ENCODE peak calls at places on chromosomes 13 and 19, in nine cellular contexts. U, Y, P, V, T, Z, C, L and I are unnamed samples. For H3K27me3, the result is how much of the 10 kb centered on the place peaks cover.

GRCh38 chr13:53191091-53191490 is 162.5 kb downstream of the OLFM4 start:
- DNase-seq in U (no peak), Y (no peak), P (no peak), V (no peak), T (no peak), Z (peak), C (no peak), L (no peak), I (no peak)

GRCh38 chr19:751501-752341 is 809 bp downstream of the MISP start:
- DNase-seq in U (peak), Y (peak), P (no peak), V (no peak), T (no peak), Z (peak), C (no peak), L (no peak), I (no peak)

GRCh38 chr13:90105276-90105675 is 1242.2 kb upstream of the MIR17HG start:
- DNase-seq in U (no peak), Y (no peak), P (no peak), V (no peak), T (no peak), Z (no peak), C (no peak), L (no peak), I (no peak)

GRCh38 chr19:37928527-37929286 is 21.7 kb downstream of the SIPA1L3 start:
- DNase-seq in U (no peak), Y (no peak), P (no peak), V (no peak), T (no peak), Z (no peak), C (no peak), L (no peak), I (no peak)

GRCh38 chr19:17847538-17848366 is at the start of gene JAK3:
- DNase-seq in U (peak), Y (peak), P (no peak), V (no peak), T (peak), Z (peak), C (no peak), L (peak), I (no peak)

GRCh38 chr13:43132911-43133310 is 109.5 kb downstream of the DNAJC15 start:
- DNase-seq in U (no peak), Y (no peak), P (no peak), V (no peak), T (no peak), Z (no peak), C (no peak), L (no peak), I (no peak)

GRCh38 chr19:58557253-58558065 is 952 bp downstream of the UBE2M start:
- DNase-seq in U (no peak), Y (no peak), P (no peak), V (no peak), T (no peak), Z (no peak), C (no peak), L (no peak), I (no peak)

GRCh38 chr19:29678484-29679106 is 13.3 kb downstream of the PLEKHF1 start:
- DNase-seq in U (peak), Y (no peak), P (peak), V (no peak), T (peak), Z (no peak), C (peak), L (no peak), I (no peak)

GRCh38 chr13:51781246-51782022 is 22.5 kb downstream of the DHRS12 start:
- DNase-seq in U (no peak), Y (peak), P (no peak), V (no peak), T (no peak), Z (peak), C (no peak), L (no peak), I (no peak)

GRCh38 chr19:55537741-55538111 is 793 bp upstream of the SBK2 start:
- DNase-seq in U (no peak), Y (no peak), P (no peak), V (no peak), T (no peak), Z (peak), C (no peak), L (no peak), I (no peak)

GRCh38 chr19:480016-480855 is 16.1 kb upstream of the MADCAM1 start:
- DNase-seq in U (peak), Y (peak), P (peak), V (no peak), T (peak), Z (no peak), C (peak), L (peak), I (peak)

GRCh38 chr13:26280822-26281221 is 26.9 kb downstream of the CDK8 start:
- DNase-seq in U (no peak), Y (no peak), P (no peak), V (no peak), T (no peak), Z (no peak), C (no peak), L (no peak), I (no peak)

DNA sequence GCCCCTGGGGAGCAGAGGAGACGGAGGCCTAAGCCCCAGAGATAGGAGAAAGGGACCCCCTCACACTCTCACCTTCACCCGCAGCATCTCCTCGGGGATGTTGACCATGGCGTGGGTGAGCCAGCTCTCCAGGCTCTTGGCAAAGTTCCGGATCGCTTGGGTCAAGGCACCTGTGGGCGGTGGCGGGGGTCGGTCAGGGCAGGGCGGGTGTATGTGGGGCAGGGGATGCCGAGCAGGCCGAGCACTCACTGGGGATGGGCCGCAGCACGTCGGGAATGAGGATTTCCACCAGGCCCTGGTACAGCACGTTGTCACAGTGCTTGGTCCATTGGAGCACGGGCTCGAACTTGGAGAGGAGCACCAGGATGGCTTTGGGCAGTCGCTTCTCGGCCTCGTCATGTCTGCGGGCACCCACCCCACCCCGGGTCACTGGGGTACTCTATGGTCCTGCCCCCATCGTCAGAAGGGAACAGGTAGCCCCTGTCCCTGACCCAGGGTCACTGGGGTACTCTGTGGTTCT is 13.1 kb downstream of the DCAF15 start:
- DNase-seq in U (no peak), Y (no peak), P (no peak), V (no peak), T (no peak), Z (no peak), C (no peak), L (no peak), I (no peak)
- H3K27ac ChIP-seq in U (no peak), Y (no peak), P (no peak), V (no peak), T (no peak), Z (no peak), C (no peak), L (no peak), I (no peak)

DNA sequence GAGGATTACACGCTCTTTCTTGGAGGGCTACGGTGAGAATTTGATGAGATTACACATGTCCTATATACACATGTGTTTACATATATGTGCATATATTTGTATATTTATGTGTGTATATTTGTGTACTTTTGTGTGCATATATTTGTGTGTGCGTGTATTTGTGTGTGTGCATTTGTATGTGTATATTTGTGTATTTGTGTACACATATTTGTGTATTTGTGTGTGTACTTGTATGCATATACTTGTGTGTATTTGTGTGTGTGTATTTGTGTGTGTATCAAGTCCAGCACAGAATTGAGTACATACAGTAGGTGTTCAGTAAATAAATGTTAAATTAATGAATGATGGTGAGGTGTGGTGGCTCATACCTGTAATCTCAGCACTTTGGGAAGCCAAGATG is 1.8 kb downstream of the TMEM143 start:
- DNase-seq in U (no peak), Y (no peak), P (no peak), V (no peak), T (no peak), Z (no peak), C (no peak), L (no peak), I (no peak)
- TF ChIP-seq POLR2A in U (no peak), Y (no peak), P (no peak), V (no peak), T (no peak), Z (no peak), C (no peak), L (no peak), I (no peak)

DNA sequence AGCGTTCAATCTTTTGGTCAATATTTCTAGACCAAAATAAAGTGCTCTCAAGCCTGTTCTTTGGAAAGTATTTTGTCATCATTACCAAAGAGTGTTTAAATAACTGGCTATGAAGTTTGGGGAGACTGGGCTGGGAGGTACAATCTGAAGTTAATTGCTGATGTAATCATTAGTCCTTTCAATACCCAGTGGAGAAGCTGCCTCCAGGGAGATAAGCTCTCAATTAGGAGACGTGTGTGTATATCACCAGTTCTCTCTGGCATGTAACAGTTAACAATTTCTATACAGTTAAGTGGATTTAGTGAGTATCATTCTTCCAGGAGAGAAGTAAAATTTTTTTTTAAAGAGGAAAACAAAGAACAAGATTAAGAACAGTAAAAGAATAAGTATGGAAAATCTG is 1.4 kb downstream of the COL4A1 start:
- DNase-seq in U (no peak), Y (no peak), P (no peak), V (no peak), T (no peak), Z (no peak), C (no peak), L (no peak), I (no peak)
- H3K27me3 ChIP-seq in U (under half), Y (half or more), P (under half), V (half or more), T (under half), Z (under half), C (under half), L (under half), I (under half)

GRCh38 chr13:79281335-79281734 is 124.7 kb downstream of the RBM26 start:
- DNase-seq in U (no peak), Y (no peak), P (no peak), V (no peak), T (no peak), Z (no peak), C (no peak), L (peak), I (no peak)

GRCh38 chr13:79285159-79285558 is 120.9 kb downstream of the RBM26 start:
- DNase-seq in U (no peak), Y (no peak), P (no peak), V (no peak), T (no peak), Z (no peak), C (no peak), L (no peak), I (no peak)

GRCh38 chr13:79283742-79284141 is 122.3 kb downstream of the RBM26 start:
- DNase-seq in U (no peak), Y (no peak), P (no peak), V (no peak), T (no peak), Z (no peak), C (no peak), L (no peak), I (no peak)

GRCh38 chr13:79282976-79283375 is 123.1 kb downstream of the RBM26 start:
- DNase-seq in U (no peak), Y (no peak), P (no peak), V (no peak), T (no peak), Z (no peak), C (no peak), L (no peak), I (no peak)

GRCh38 chr13:79282508-79282907 is 123.5 kb downstream of the RBM26 start:
- DNase-seq in U (no peak), Y (no peak), P (no peak), V (no peak), T (no peak), Z (no peak), C (no peak), L (no peak), I (no peak)
- H3K27ac ChIP-seq in U (no peak), Y (no peak), P (no peak), V (no peak), T (no peak), Z (no peak), C (no peak), L (no peak), I (no peak)

DNA sequence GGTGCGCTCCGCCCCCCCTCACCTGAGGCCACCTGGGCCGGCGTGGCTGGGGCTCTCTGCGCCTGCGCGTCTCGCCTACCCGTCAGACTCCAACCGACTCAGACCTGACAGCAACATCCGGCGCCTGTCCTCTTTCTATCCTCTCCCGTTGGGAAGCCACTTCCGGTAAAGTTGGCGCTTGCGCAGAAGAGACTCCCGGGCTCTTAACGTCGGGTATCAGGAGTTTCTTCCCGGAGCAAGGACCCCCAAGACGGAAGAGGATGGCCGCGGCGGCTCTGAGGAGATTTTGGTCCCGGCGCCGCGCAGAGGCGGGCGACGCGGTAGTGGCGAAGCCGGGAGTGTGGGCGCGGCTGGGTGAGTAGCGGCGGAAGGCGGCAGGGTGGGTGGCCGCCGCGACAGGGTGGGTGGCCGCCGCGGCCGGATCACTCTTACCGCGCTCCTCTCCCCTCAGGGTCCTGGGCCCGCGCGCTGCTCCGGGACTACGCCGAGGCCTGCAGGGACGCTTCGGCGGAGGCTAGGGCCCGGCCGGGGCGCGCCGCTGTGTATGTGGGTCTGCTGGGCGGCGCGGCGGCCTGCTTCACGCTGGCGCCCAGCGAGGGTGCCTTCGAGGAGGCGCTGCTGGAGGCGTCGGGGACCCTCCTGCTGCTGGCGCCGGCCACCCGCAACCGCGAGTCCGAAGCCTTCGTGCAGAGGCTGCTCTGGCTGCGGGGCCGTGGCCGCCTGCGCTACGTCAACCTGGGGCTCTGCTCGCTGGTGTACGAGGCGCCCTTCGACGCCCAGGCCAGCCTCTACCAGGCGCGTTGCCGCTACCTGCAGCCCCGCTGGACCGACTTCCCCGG is at the start of the genes TIMM29 and YIPF2:
- DNase-seq in U (peak), Y (peak), P (peak), V (peak), T (peak), Z (peak), C (peak), L (peak), I (peak)
- TF ChIP-seq POLR2A in U (peak), Y (no peak), P (peak), V (no peak), T (peak), Z (peak), C (peak), L (peak), I (peak)

GRCh38 chr13:19056984-19057490 is 124.6 kb downstream of the TUBA3C start:
- DNase-seq in U (no peak), Y (no peak), P (no peak), V (no peak), T (no peak), Z (no peak), C (no peak), L (no peak), I (no peak)
- H3K27me3 ChIP-seq in U (under half), Y (under half), P (under half), V (under half), T (under half), Z (under half), C (under half), L (under half), I (under half)

GRCh38 chr19:45404557-45405434 is at the start of gene PPP1R13L:
- DNase-seq in U (peak), Y (peak), P (peak), V (peak), T (peak), Z (peak), C (no peak), L (peak), I (peak)
- H3K27ac ChIP-seq in U (peak), Y (peak), P (peak), V (peak), T (peak), Z (peak), C (peak), L (peak), I (peak)

DNA sequence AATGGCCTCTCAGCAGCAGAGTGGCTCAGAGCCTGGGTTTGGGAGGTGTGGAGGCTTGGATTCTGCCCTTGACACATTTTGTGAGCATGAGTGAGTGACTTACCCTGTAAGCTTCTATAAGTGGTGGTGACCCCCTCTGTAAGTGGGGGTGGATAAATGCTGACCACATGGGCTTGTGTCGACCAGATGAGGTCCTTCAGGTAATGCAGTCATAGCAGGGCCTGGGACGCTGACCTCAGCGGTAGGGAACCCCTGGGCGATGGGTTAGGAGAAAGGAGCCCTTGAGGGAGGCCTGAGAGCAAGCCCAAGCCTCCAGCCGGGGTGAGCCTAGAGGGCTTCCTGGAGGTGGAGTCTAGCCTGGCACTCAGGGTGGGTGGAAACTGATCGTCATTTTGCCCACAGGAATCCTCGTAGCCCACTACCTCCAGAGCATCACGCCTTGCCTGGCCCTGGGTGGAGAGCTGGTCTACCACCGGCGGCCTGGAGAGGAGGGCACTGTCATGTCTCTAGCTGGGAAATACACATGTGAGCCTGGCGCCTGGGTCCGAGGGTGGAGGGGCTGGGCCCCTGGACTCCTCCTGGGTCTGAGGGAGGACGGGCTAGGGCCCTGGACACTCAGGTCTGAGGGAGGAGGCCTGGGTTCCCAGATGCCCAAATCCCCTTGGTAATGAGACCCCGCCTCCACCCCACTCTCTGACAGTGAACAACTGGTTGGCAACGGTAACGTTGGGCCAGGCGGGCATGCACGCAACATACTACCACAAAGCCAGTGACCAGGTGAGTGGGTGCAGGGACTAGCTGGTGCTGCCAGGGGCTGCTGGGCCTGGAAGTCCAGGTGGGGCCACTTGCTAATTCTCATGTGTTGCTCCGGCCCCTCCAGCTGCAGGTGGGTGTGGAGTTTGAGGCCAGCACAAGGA is 5.0 kb upstream of the APOE start:
- DNase-seq in U (no peak), Y (no peak), P (no peak), V (no peak), T (no peak), Z (no peak), C (no peak), L (no peak), I (no peak)
- TF ChIP-seq POLR2A in U (no peak), Y (no peak), P (no peak), V (no peak), T (no peak), Z (no peak), C (no peak), L (no peak), I (no peak)

DNA sequence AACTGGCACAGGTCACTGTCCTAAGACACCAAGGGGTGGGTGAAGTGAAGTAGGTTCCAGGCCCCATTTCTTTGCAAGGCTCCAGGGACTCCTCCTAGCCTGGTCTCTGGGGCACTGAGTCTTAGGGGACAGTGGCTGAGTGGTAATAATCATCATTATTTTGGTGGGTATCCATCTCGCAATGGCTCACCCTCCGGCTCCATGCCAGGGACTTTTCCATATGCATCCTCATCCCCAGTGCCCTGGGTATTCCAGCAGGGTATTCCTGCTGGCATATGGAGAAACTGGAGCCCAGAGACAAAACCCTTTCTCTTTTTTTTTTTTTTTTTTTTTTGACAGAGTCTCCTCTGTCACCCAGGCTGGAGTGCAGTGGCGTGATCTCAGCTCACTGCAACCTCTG is 2.5 kb downstream of the PDE4A start:
- DNase-seq in U (no peak), Y (no peak), P (no peak), V (no peak), T (no peak), Z (no peak), C (no peak), L (no peak), I (no peak)
- H3K27me3 ChIP-seq in U (half or more), Y (half or more), P (half or more), V (half or more), T (half or more), Z (under half), C (half or more), L (half or more), I (under half)

GRCh38 chr19:49557641-49558325 is 22.6 kb downstream of the NOSIP start:
- DNase-seq in U (no peak), Y (no peak), P (no peak), V (no peak), T (no peak), Z (no peak), C (no peak), L (no peak), I (no peak)

GRCh38 chr19:49559443-49559842 is 20.9 kb downstream of the NOSIP start:
- DNase-seq in U (no peak), Y (no peak), P (no peak), V (no peak), T (no peak), Z (no peak), C (no peak), L (no peak), I (no peak)

GRCh38 chr19:49558591-49558990 is 21.8 kb downstream of the NOSIP start:
- DNase-seq in U (no peak), Y (no peak), P (no peak), V (no peak), T (no peak), Z (no peak), C (no peak), L (no peak), I (no peak)

GRCh38 chr19:49559928-49560327 is 20.4 kb downstream of the NOSIP start:
- DNase-seq in U (no peak), Y (no peak), P (peak), V (no peak), T (no peak), Z (no peak), C (no peak), L (no peak), I (no peak)

GRCh38 chr19:49560358-49560900 is 19.9 kb downstream of the NOSIP start:
- DNase-seq in U (peak), Y (no peak), P (peak), V (no peak), T (peak), Z (no peak), C (peak), L (no peak), I (peak)
- H3K27ac ChIP-seq in U (peak), Y (no peak), P (peak), V (no peak), T (no peak), Z (no peak), C (no peak), L (no peak), I (no peak)